ENCODE peak calls at places on chromosomes 16 and 17, in six cellular contexts. E is activated T-helper 1 cell treated with Interleukin-2 at 50 U/mL for 16 hours; O is amygdala; I is stimulated activated naive CD4-positive, alpha-beta T cell; X is AG09309; Y is H9. D is an unnamed sample.

GRCh38 chr16:58399718-58400633 is 7.7 kb downstream of the GINS3 start:
- DNase-seq in E (no peak), Y (no peak), I (no peak), X (no peak), O (no peak), D (no peak)

GRCh38 chr16:27366687-27367462 is 35.1 kb upstream of the IL21R start:
- DNase-seq in O (no peak), Y (no peak), E (peak; percentile 13), I (peak; percentile 53), X (no peak), D (no peak)

GRCh38 chr17:1455291-1455747 is 713 bp downstream of the CRK start:
- DNase-seq in X (peak; percentile 28), Y (peak; percentile 78), O (no peak), E (peak; percentile 11), I (peak; percentile 27), D (no peak)

GRCh38 chr16:55542459-55543082 is 23.9 kb upstream of the CAPNS2 start:
- DNase-seq in E (no peak), I (no peak), Y (no peak), O (no peak), X (no peak), D (no peak)

GRCh38 chr17:27241346-27241946 is 52.5 kb upstream of the WSB1 start:
- DNase-seq in I (no peak), Y (peak; percentile 44), O (no peak), X (no peak), E (no peak), D (no peak)

GRCh38 chr16:19524356-19524865 is 669 bp downstream of the CCP110 start:
- DNase-seq in X (no peak), E (no peak), I (no peak), O (peak; percentile 48), Y (no peak), D (no peak)

GRCh38 chr16:88309905-88310259 is 72.9 kb upstream of the ZNF469 start:
- DNase-seq in X (no peak), Y (no peak), E (no peak), I (no peak), O (no peak), D (no peak)

GRCh38 chr16:31897283-31897682 is 23.7 kb downstream of the ZNF267 start:
- DNase-seq in E (no peak), X (no peak), O (no peak), Y (no peak), I (no peak), D (no peak)

GRCh38 chr17:16439303-16439791 is 24.0 kb downstream of the TRPV2 start:
- DNase-seq in I (no peak), X (no peak), O (no peak), Y (no peak), E (no peak), D (no peak)

GRCh38 chr17:80664217-80664780 is 119.7 kb downstream of the RPTOR start:
- DNase-seq in O (no peak), Y (no peak), I (no peak), E (no peak), X (no peak), D (no peak)

GRCh38 chr16:28140788-28141618 is 70.8 kb downstream of the XPO6 start:
- DNase-seq in O (no peak), I (peak; percentile 50), Y (no peak), X (no peak), E (peak; percentile 45), D (no peak)

GRCh38 chr16:30761427-30761927 is 385 bp downstream of the CFAP119 start:
- DNase-seq in E (no peak), Y (peak; percentile 68), O (no peak), X (no peak), I (peak; percentile 31), D (peak; percentile 61)

D was measured in H1.